ENCODE peak calls at places on chromosomes 4 and X, in nine cellular contexts. F, J, S, G, V, P, K, X and T are unnamed samples.

GRCh38 chrX:123993326-123993725 is 31.8 kb downstream of the STAG2 start:
- DNase-seq in X (no peak), K (no peak), G (peak), S (peak), F (no peak), P (peak), J (peak), V (peak), T (peak)

GRCh38 chr4:84924439-84924838 is 42.1 kb downstream of the WDFY3 start:
- DNase-seq in V (no peak), J (no peak), S (no peak), P (no peak), K (no peak), X (no peak), F (no peak), G (peak), T (no peak)

GRCh38 chr4:7425171-7425570 is 9.6 kb downstream of the PSAPL1 start:
- DNase-seq in X (no peak), V (no peak), P (no peak), K (no peak), J (no peak), S (no peak), F (no peak), G (no peak), T (no peak)

GRCh38 chrX:101232316-101232715 is 12.7 kb downstream of the DRP2 start:
- DNase-seq in F (no peak), J (no peak), V (peak), K (no peak), X (no peak), P (peak), S (peak), G (no peak), T (no peak)

GRCh38 chr4:41176357-41176756 is 38.0 kb downstream of the APBB2 start:
- DNase-seq in P (peak), V (peak), G (peak), J (peak), S (peak), X (no peak), K (no peak), F (no peak), T (no peak)

GRCh38 chrX:71873459-71873833 is 37.2 kb upstream of the NHSL2 start:
- DNase-seq in F (no peak), V (no peak), X (no peak), P (no peak), G (no peak), K (no peak), S (no peak), J (no peak), T (no peak)

GRCh38 chrX:144616317-144616716 is 631.0 kb upstream of the SPANXN1 start:
- DNase-seq in X (peak), J (no peak), F (no peak), K (no peak), G (peak), V (no peak), S (peak), P (no peak), T (no peak)

GRCh38 chrX:55907968-55908607 is 190.5 kb downstream of the RRAGB start:
- DNase-seq in P (no peak), J (peak), V (peak), S (peak), K (no peak), G (peak), F (peak), X (peak), T (no peak)

GRCh38 chr4:82954212-82954611 is 53.7 kb downstream of the THAP9 start:
- DNase-seq in J (no peak), K (no peak), F (no peak), V (no peak), P (no peak), G (no peak), S (no peak), X (no peak), T (no peak)

GRCh38 chr4:166121897-166122296 is 248.9 kb downstream of the TLL1 start:
- DNase-seq in V (no peak), X (peak), G (no peak), F (no peak), S (no peak), P (no peak), K (no peak), J (no peak), T (no peak)

GRCh38 chrX:153411255-153411987 is at the start of gene ZFP92:
- DNase-seq in S (no peak), J (peak), P (no peak), F (no peak), X (no peak), V (peak), G (no peak), K (no peak), T (no peak)

GRCh38 chrX:46582964-46583363 is 9.4 kb downstream of the CHST7 start:
- DNase-seq in X (no peak), J (peak), S (peak), V (peak), F (no peak), P (peak), K (no peak), G (no peak), T (peak)
- H3K9ac ChIP-seq in X (no peak), J (peak), S (no peak), V (peak), F (peak), P (no peak), K (no peak), G (no peak), T (peak)

GRCh38 chr4:144580421-144580820 is 65.5 kb upstream of the HHIP start:
- DNase-seq in J (no peak), G (peak), K (no peak), S (no peak), X (no peak), F (no peak), P (no peak), V (no peak), T (no peak)

GRCh38 chr4:144584428-144584827 is 61.5 kb upstream of the HHIP start:
- DNase-seq in P (no peak), K (no peak), X (no peak), J (no peak), F (no peak), V (no peak), G (no peak), S (no peak), T (no peak)

GRCh38 chr4:144583658-144584057 is 62.3 kb upstream of the HHIP start:
- DNase-seq in F (no peak), P (peak), J (no peak), X (no peak), K (no peak), V (peak), G (peak), S (peak), T (no peak)

GRCh38 chr4:144582105-144582850 is 63.7 kb upstream of the HHIP start:
- DNase-seq in G (peak), F (no peak), K (no peak), P (peak), X (no peak), S (peak), V (peak), J (no peak), T (no peak)

DNA sequence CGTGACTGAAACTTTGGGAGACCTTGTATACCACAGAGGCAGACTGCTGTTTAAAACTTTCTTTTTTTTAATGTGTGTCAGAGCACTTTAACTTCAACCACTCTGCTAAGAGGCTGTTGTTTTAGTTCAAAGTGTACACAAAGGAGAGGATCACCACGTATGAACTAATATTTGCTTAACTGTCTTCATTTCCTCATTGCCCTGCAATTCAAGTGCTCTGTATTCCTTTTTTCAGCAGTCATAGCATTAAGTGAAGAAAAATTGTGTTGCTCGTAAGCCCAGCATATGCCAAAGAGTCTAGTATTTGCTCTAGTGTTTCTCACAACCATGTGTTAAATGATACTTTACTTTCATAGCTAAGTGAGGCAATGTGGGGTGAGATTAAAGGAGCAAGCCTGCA is 63.0 kb upstream of the HHIP start:
- DNase-seq in V (peak), X (no peak), S (peak), G (peak), K (no peak), J (no peak), F (no peak), P (peak), T (no peak)
- H3K27ac ChIP-seq in V (peak), X (no peak), S (no peak), G (peak), K (no peak), J (peak), F (no peak), P (no peak), T (peak)

DNA sequence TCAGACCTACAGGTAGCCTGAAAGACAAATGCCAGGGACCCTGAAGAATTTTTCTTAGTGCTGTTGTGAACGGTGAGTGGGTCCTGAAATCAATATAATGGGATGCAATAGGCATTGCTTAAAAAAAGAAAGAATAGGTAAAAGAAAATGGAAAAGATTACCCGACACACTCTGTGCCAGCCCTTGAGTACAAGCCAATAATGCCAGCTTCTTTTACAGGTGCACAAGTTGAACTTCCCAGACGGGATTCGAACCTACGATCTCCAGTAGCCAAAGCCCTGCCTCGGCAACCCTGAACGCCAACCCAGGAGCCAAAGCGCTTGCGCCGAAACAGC is 24.7 kb upstream of the GLOD5 start:
- DNase-seq in S (no peak), K (no peak), J (no peak), V (no peak), G (no peak), F (no peak), P (no peak), X (no peak), T (no peak)
- H3K9ac ChIP-seq in S (no peak), K (peak), J (peak), V (peak), G (no peak), F (peak), P (no peak), X (no peak), T (no peak)

DNA sequence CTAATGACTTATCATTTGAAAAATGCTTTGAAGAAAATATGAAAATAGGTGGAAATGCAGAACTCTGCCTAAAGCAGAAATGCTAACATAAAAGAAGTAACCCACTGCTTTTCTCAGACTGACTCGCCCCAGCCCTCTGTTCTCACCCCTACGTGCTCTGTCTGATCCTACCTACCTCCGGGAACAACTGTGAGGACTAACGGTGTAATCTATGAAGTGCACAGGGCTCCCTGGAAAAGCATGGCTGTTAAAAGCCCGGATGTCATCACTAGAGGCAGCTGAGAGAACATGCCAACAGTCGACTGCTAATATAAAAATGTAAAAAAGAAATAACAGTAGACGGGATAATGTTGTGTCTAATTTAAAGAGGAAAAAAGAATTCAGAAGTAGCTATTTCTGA is 130.9 kb downstream of the TSPAN5 start:
- DNase-seq in F (no peak), G (no peak), J (no peak), P (peak), V (peak), K (no peak), S (no peak), X (no peak), T (no peak)
- H3K27ac ChIP-seq in F (no peak), G (no peak), J (no peak), P (no peak), V (peak), K (no peak), S (no peak), X (no peak), T (no peak)

DNA sequence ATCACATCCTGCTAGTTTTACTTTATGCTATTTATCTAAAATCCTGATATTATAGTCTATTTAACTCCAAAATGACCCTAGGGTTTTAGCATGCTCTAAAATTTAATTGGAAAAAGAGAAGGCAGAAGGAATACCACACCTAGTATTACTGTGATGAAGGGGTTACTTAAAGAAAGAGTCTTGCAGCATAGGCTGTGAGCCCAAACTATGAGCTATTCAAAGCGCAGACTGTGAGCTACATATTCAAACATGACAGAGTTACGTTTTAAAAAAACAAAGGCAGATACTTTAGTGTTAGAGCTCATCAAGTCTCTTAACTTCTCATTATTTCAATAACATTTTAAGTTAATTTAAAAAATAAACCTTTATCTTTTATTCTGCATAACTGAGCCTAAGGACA is 247.7 kb upstream of the ETNPPL start:
- DNase-seq in J (no peak), G (no peak), K (no peak), S (no peak), X (no peak), V (no peak), P (peak), F (no peak), T (no peak)
- H3K9ac ChIP-seq in J (peak), G (no peak), K (no peak), S (no peak), X (no peak), V (no peak), P (no peak), F (no peak), T (no peak)

DNA sequence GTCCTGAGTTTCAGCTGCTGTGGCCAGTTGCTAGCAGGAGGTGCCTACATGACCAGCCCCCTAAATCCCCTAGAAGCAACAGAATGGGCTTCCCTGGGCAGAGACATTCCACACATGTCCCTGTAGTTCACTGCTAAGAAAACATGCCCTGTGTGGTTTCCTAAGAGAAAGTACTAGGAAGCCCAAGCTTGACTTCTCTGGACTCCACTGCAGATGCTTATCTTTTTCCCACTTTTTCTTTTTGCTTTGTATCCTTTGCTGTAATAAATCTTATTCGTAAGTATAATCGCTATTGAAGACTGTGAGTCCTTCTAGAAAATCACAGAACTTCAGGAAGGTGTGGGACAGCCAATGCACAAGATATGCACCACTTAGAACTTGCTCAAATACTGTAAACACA is 15.6 kb downstream of the RPGR start:
- DNase-seq in J (peak), P (no peak), F (no peak), X (no peak), S (peak), V (no peak), G (no peak), K (no peak), T (no peak)
- H3K27ac ChIP-seq in J (peak), P (no peak), F (no peak), X (no peak), S (no peak), V (no peak), G (peak), K (no peak), T (peak)